ENCODE peak calls at places on chromosome X, in eight cellular contexts. One of them, this sample, is unnamed.

GRCh38 chrX:45711231-45711630 is 510.6 kb upstream of the DIPK2B start:
- DNase-seq in brain microvascular endothelial cell: no peak
- DNase-seq in hypothalamus: no peak
- DNase-seq in WTC11: no peak
- DNase-seq in stimulated activated naive CD4-positive, alpha-beta T cell: no peak
- DNase-seq in activated CD4-positive, CD25-positive, alpha-beta regulatory T cell: no peak
- DNase-seq in GM12892: no peak
- DNase-seq in transverse colon: no peak
- DNase-seq in this sample: no peak

GRCh38 chrX:122866527-122866926 is 317.6 kb upstream of the GRIA3 start:
- DNase-seq in brain microvascular endothelial cell: peak
- DNase-seq in hypothalamus: no peak
- DNase-seq in WTC11: no peak
- DNase-seq in stimulated activated naive CD4-positive, alpha-beta T cell: no peak
- DNase-seq in activated CD4-positive, CD25-positive, alpha-beta regulatory T cell: no peak
- DNase-seq in GM12892: no peak
- DNase-seq in transverse colon: no peak
- DNase-seq in this sample: no peak

GRCh38 chrX:80335062-80335830 is 85.0 kb upstream of the TENT5D start:
- DNase-seq in brain microvascular endothelial cell: no peak
- DNase-seq in hypothalamus: no peak
- DNase-seq in WTC11: peak
- DNase-seq in stimulated activated naive CD4-positive, alpha-beta T cell: no peak
- DNase-seq in activated CD4-positive, CD25-positive, alpha-beta regulatory T cell: no peak
- DNase-seq in GM12892: no peak
- DNase-seq in transverse colon: peak
- DNase-seq in this sample: no peak

GRCh38 chrX:31658360-31658759 is 586.5 kb upstream of the FTHL17 start:
- DNase-seq in brain microvascular endothelial cell: no peak
- DNase-seq in hypothalamus: no peak
- DNase-seq in WTC11: no peak
- DNase-seq in stimulated activated naive CD4-positive, alpha-beta T cell: no peak
- DNase-seq in activated CD4-positive, CD25-positive, alpha-beta regulatory T cell: no peak
- DNase-seq in GM12892: no peak
- DNase-seq in transverse colon: no peak
- DNase-seq in this sample: no peak

GRCh38 chrX:352181-352580 is 33.6 kb upstream of the GTPBP6 start:
- DNase-seq in brain microvascular endothelial cell: no peak
- DNase-seq in hypothalamus: no peak
- DNase-seq in WTC11: no peak
- DNase-seq in stimulated activated naive CD4-positive, alpha-beta T cell: no peak
- DNase-seq in activated CD4-positive, CD25-positive, alpha-beta regulatory T cell: no peak
- DNase-seq in GM12892: no peak
- DNase-seq in transverse colon: no peak
- DNase-seq in this sample: no peak

GRCh38 chrX:74119016-74119910 is 184.7 kb upstream of the ZCCHC13 start:
- DNase-seq in brain microvascular endothelial cell: peak
- DNase-seq in hypothalamus: no peak
- DNase-seq in WTC11: no peak
- DNase-seq in stimulated activated naive CD4-positive, alpha-beta T cell: no peak
- DNase-seq in activated CD4-positive, CD25-positive, alpha-beta regulatory T cell: no peak
- DNase-seq in GM12892: no peak
- DNase-seq in transverse colon: no peak
- DNase-seq in this sample: no peak

GRCh38 chrX:54045563-54046228 is 1.4 kb upstream of the PHF8 start:
- DNase-seq in brain microvascular endothelial cell: no peak
- DNase-seq in hypothalamus: no peak
- DNase-seq in WTC11: no peak
- DNase-seq in stimulated activated naive CD4-positive, alpha-beta T cell: no peak
- DNase-seq in activated CD4-positive, CD25-positive, alpha-beta regulatory T cell: no peak
- DNase-seq in GM12892: no peak
- DNase-seq in transverse colon: no peak
- DNase-seq in this sample: no peak

GRCh38 chrX:7147978-7148824 is at the start of gene PUDP:
- DNase-seq in brain microvascular endothelial cell: peak
- DNase-seq in hypothalamus: peak
- DNase-seq in WTC11: peak
- DNase-seq in stimulated activated naive CD4-positive, alpha-beta T cell: peak
- DNase-seq in activated CD4-positive, CD25-positive, alpha-beta regulatory T cell: peak
- DNase-seq in GM12892: peak
- DNase-seq in transverse colon: peak
- DNase-seq in this sample: peak

GRCh38 chrX:120309873-120310730 is 1.2 kb downstream of the TMEM255A start:
- DNase-seq in brain microvascular endothelial cell: no peak
- DNase-seq in hypothalamus: no peak
- DNase-seq in WTC11: peak
- DNase-seq in stimulated activated naive CD4-positive, alpha-beta T cell: no peak
- DNase-seq in activated CD4-positive, CD25-positive, alpha-beta regulatory T cell: no peak
- DNase-seq in GM12892: peak
- DNase-seq in transverse colon: no peak
- DNase-seq in this sample: no peak

GRCh38 chrX:38375888-38376287 is 23.5 kb downstream of the OTC start:
- DNase-seq in brain microvascular endothelial cell: peak
- DNase-seq in hypothalamus: no peak
- DNase-seq in WTC11: no peak
- DNase-seq in stimulated activated naive CD4-positive, alpha-beta T cell: no peak
- DNase-seq in activated CD4-positive, CD25-positive, alpha-beta regulatory T cell: no peak
- DNase-seq in GM12892: peak
- DNase-seq in transverse colon: no peak
- DNase-seq in this sample: no peak

GRCh38 chrX:38985375-38985774 is 184.1 kb downstream of the MID1IP1 start:
- DNase-seq in brain microvascular endothelial cell: no peak
- DNase-seq in hypothalamus: no peak
- DNase-seq in WTC11: no peak
- DNase-seq in stimulated activated naive CD4-positive, alpha-beta T cell: no peak
- DNase-seq in activated CD4-positive, CD25-positive, alpha-beta regulatory T cell: no peak
- DNase-seq in GM12892: peak
- DNase-seq in transverse colon: no peak
- DNase-seq in this sample: no peak

GRCh38 chrX:37347420-37347819 is 1.7 kb upstream of the PRRG1 start:
- DNase-seq in brain microvascular endothelial cell: peak
- DNase-seq in hypothalamus: no peak
- DNase-seq in WTC11: no peak
- DNase-seq in stimulated activated naive CD4-positive, alpha-beta T cell: no peak
- DNase-seq in activated CD4-positive, CD25-positive, alpha-beta regulatory T cell: no peak
- DNase-seq in GM12892: no peak
- DNase-seq in transverse colon: no peak
- DNase-seq in this sample: no peak

GRCh38 chrX:45598841-45599240 is 398.2 kb upstream of the DIPK2B start:
- DNase-seq in brain microvascular endothelial cell: peak
- DNase-seq in hypothalamus: no peak
- DNase-seq in WTC11: no peak
- DNase-seq in stimulated activated naive CD4-positive, alpha-beta T cell: no peak
- DNase-seq in activated CD4-positive, CD25-positive, alpha-beta regulatory T cell: no peak
- DNase-seq in GM12892: no peak
- DNase-seq in transverse colon: no peak
- DNase-seq in this sample: no peak

GRCh38 chrX:108704839-108705238 is 31.5 kb downstream of the IRS4 start:
- DNase-seq in brain microvascular endothelial cell: no peak
- DNase-seq in hypothalamus: no peak
- DNase-seq in WTC11: no peak
- DNase-seq in stimulated activated naive CD4-positive, alpha-beta T cell: no peak
- DNase-seq in activated CD4-positive, CD25-positive, alpha-beta regulatory T cell: no peak
- DNase-seq in GM12892: no peak
- DNase-seq in transverse colon: no peak
- DNase-seq in this sample: no peak

GRCh38 chrX:103356023-103356798 is at the start of gene TCEAL9:
- DNase-seq in brain microvascular endothelial cell: peak
- DNase-seq in hypothalamus: peak
- DNase-seq in WTC11: peak
- DNase-seq in stimulated activated naive CD4-positive, alpha-beta T cell: no peak
- DNase-seq in activated CD4-positive, CD25-positive, alpha-beta regulatory T cell: no peak
- DNase-seq in GM12892: no peak
- DNase-seq in transverse colon: peak
- DNase-seq in this sample: no peak

This sample was measured in central memory CD8-positive, alpha-beta T cell.